ENCODE peak calls at places on chromosomes 3 and 15, in five cellular contexts. D is transverse colon, P is cardiac fibroblast, R is fibroblast of lung, Z is lower leg skin. X is an unnamed sample.

GRCh38 chr3:197590313-197590962 is 34.7 kb upstream of the BDH1 start:
- DNase-seq in Z (peak; percentile 54), R (no peak), P (no peak), D (peak; percentile 86), X (no peak)

GRCh38 chr3:189365609-189366564 is 194.1 kb downstream of the TPRG1 start:
- DNase-seq in Z (no peak), R (no peak), D (no peak), P (peak; percentile 12), X (no peak)

GRCh38 chr3:136818191-136818850 is 605 bp upstream of the SLC35G2 start:
- DNase-seq in P (peak; percentile 96), R (peak; percentile 72), Z (peak; percentile 88), D (peak; percentile 20), X (peak; percentile 64)

GRCh38 chr3:126998728-126999127 is 15.8 kb downstream of the PLXNA1 start:
- DNase-seq in P (no peak), Z (no peak), R (no peak), D (peak; percentile 44), X (no peak)

GRCh38 chr15:75577401-75578205 is 1.5 kb downstream of the PTPN9 start:
- DNase-seq in R (peak; percentile 37), D (no peak), Z (peak; percentile 74), P (peak; percentile 46), X (peak; percentile 55)

GRCh38 chr15:91865903-91866302 is 12.4 kb downstream of the SLCO3A1 start:
- DNase-seq in P (peak; percentile 61), R (no peak), D (no peak), Z (no peak), X (peak; percentile 7)

GRCh38 chr3:168186293-168186983 is 90.7 kb upstream of the GOLIM4 start:
- DNase-seq in Z (no peak), R (peak; percentile 85), D (no peak), P (no peak), X (no peak)

GRCh38 chr15:91593081-91593480 is 260.4 kb upstream of the SLCO3A1 start:
- DNase-seq in R (peak; percentile 59), Z (no peak), P (peak; percentile 54), D (no peak), X (peak; percentile 38)

GRCh38 chr15:48419896-48420295 is 88.7 kb downstream of the DUT start:
- DNase-seq in R (no peak), Z (no peak), D (no peak), P (no peak), X (peak; percentile 63)

GRCh38 chr3:187795207-187795960 is 50.1 kb upstream of the BCL6 start:
- DNase-seq in P (no peak), D (peak; percentile 48), Z (no peak), R (no peak), X (no peak)

GRCh38 chr15:51286816-51287215 is 51.6 kb downstream of the CYP19A1 start:
- DNase-seq in D (no peak), P (peak; percentile 20), R (no peak), Z (no peak), X (no peak)

DNA sequence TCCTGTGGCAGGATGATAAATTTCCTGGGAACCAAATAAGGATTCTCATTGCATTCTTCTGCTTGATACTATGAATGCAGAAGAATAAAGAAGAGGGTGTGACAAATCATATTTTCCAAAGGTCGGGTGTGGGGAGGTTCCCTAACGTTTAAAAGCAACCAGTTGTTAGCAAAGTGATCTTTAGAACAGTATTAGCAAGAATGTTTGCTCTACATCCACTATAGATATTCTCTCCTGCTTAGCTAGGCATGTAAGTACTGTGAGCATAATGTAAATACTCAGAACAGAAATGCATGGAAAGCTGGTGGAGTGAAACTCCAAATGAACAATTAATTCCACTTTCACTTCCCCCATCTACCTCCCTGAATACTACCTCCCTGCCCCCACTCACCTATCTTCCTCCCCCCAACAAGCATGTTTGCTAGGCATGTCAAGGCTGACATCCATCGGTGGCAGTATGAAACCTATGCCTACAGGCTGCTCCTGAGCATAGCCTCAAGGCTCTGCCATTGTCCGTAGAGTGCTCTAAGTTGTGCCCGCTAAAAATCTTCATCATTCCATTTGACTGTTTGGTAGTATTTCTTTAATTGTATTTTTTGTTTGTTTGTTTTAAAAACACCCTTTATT is 329.7 kb downstream of the TIGIT start:
- DNase-seq in Z (no peak), R (no peak), D (no peak), P (peak; percentile 38), X (no peak)
- H3K4me3 ChIP-seq in Z (no peak overlapping the region), R (peak overlapping the region; percentile 67), D (peak overlapping the region; percentile 23), P (peak overlapping the region; percentile 58), X (peak overlapping the region; percentile 66)

GRCh38 chr3:71579301-71579933 is 4.1 kb downstream of the FOXP1 start:
- DNase-seq in P (no peak), Z (no peak), R (no peak), D (no peak), X (no peak)
- H3K4me3 ChIP-seq in P (no peak overlapping the region), Z (no peak overlapping the region), R (peak overlapping the region; percentile 75), D (peak overlapping the region; percentile 66), X (no peak overlapping the region)

DNA sequence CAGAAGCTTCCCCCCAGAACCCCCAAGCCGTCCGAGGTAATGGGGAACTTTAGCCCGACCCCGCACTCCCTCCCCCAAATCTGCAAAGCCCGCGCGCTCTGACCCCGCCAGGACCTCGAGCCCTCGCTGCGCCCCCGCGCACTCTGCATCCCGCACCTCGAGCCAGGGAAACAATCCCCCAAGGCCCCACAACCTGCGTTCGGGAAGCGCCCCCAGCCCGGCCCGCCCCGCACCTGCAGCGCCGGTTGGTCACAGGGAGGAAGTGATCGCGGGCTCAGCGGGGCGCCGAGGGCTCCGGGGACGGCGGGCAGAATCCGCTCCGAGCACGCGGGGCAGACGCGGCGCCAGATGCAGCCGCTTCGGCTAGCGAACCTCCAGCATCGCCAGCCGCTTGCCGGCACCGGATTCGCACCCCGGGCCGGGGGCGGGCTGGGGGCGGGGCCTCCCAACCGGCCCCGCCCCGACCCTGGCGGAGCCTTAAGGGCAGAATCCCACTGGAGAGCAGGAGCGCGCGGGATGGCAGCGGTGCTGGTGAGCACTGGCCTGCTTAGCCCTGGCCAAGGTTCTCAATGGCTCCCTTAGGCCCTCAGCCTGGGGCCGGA is at the start of gene CAMKV:
- DNase-seq in P (no peak), D (no peak), R (no peak), Z (no peak), X (no peak)
- H3K4me3 ChIP-seq in P (no peak within 1 kb of the TSS), D (peak within 1 kb of the TSS; percentile 15), R (peak within 1 kb of the TSS; percentile 25), Z (no peak within 1 kb of the TSS), X (peak within 1 kb of the TSS; percentile 15)

DNA sequence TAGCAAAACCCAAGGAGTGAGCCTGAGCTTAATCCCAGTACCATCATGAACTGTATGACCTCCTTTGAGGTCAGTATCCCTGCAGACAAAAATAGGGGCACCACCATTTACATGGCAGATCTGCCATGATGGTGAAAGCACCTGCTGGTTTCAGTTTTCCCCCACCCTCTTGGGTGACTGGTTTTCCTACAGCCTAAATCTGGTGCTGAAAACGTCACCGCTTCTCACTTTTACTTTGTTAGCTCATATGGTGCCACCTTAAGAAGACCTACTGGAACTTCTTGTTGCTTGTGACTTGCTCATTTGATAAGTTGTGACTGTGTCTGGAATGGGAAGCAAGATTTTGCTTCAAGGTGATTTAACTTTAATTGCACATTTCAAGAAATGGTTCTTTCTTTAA is 5.1 kb downstream of the PPP1R2 start:
- DNase-seq in Z (no peak), P (no peak), D (peak; percentile 51), R (no peak), X (no peak)
- H3K4me3 ChIP-seq in Z (no peak overlapping the region), P (no peak overlapping the region), D (no peak overlapping the region), R (no peak overlapping the region), X (no peak overlapping the region)

GRCh38 chr3:122019493-122019892 is 2.6 kb downstream of the ILDR1 start:
- DNase-seq in R (no peak), D (no peak), P (no peak), Z (no peak), X (no peak)

GRCh38 chr3:122024800-122025199 is 2.8 kb upstream of the ILDR1 start:
- DNase-seq in P (no peak), D (no peak), Z (no peak), R (no peak), X (no peak)

GRCh38 chr3:122023335-122023734 is 1.3 kb upstream of the ILDR1 start:
- DNase-seq in R (no peak), D (no peak), P (no peak), Z (no peak), X (no peak)

GRCh38 chr3:122021037-122021436 is 1.0 kb downstream of the ILDR1 start:
- DNase-seq in R (no peak), D (no peak), Z (no peak), P (no peak), X (no peak)

GRCh38 chr3:122021811-122022401 is at the start of gene ILDR1:
- DNase-seq in R (no peak), P (no peak), D (peak; percentile 86), Z (no peak), X (no peak)
- H3K4me3 ChIP-seq in R (no peak within 1 kb of the TSS), P (no peak within 1 kb of the TSS), D (peak within 1 kb of the TSS; percentile 61), Z (peak within 1 kb of the TSS; percentile 5), X (no peak within 1 kb of the TSS)

DNA sequence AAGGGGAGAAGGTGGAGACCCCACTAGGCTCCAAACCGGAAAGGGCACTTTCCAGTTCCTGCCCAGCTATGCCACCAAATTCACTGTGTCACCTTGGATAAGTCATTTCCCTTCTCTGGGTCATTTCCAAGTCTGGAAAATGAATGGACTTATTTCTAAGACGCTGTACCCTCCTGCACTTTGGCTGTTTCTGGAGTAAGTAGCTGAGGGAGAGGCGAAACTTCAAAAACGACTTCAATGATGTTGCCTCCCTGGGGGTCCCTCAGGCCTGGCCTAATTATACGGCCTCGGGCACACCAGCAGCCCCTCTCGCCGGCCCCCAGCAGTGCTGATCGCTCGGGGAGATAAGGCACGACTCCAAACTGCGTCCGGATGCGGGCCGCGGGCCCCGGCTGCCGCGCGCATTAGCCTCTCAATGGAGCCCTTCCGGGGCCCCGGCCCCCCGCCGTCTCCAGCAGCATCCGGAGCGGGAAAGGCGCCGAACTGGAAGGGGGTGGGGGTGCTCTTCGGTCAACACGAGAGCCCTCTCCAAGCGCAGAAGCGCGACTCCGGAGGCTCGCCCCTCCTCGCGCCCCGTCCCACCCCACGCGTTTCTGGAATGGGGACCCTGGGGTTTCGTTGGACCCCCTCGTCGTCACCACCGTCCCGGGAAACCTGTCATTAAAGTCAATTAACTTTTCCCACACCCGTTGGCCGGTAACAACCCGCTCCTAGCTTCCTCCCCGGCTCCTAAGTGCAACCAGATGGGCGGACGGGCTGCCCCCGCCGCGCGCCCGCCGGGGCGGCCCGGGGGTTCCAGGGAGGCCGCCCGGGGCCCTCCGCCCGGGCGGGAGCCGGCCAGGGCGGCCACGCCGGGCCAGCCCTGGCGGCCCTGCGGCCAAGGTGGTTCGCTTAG is 4.8 kb downstream of the HES1 start:
- DNase-seq in D (peak; percentile 49), Z (peak; percentile 90), P (peak; percentile 66), R (no peak), X (peak; percentile 76)
- H3K4me3 ChIP-seq in D (peak overlapping the region; percentile 42), Z (no peak overlapping the region), P (peak overlapping the region; percentile 26), R (peak overlapping the region; percentile 40), X (peak overlapping the region; percentile 47)

DNA sequence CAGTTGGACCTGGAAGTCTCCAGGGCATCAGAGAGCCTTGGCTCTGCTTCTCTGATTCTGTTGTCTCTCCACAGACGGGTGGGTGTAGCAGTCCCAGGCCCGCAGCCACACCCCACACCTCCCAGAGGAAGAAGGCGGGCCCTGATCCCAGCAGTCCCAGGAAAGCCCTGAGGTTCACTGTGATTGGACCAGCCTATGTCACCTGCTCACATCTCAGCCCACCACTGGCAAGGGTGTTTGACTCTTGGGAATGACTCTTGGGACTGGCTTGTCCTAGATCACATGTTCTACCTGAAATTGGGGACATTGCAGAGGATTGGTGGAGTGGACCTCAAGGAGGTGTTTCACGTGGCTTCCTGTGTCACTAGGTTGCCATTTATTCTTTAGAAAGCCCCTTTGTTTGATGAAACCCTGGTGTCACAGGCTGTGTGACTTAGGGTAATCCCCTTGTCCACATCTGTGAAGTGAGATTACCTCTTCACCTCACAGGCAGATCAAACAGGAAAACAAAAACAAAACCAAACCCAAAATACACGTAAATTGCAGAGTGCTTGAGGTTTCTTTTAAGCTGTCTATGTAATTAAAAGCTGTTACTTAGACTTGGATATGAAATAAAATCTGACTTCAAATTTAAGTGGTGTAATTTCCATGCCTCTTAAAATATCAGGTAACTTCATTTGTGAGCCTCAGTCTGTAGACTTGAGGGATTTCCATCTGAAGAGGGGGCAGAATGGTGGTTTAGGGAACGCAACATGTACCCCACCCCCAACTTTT is 26.7 kb downstream of the FLNB start:
- DNase-seq in Z (no peak), D (no peak), P (no peak), R (no peak), X (no peak)
- H3K4me3 ChIP-seq in Z (no peak overlapping the region), D (no peak overlapping the region), P (no peak overlapping the region), R (no peak overlapping the region), X (no peak overlapping the region)

X was measured in fibroblast of villous mesenchyme.